ENCODE peak calls at places on chromosomes 7 and 10, in five cellular contexts. E is left ventricle myocardium inferior, Y is IMR-90, R is GM23338, Z is astrocyte. O is an unnamed sample.

GRCh38 chr10:70513848-70514309 is 35.3 kb downstream of the PALD1 start:
- DNase-seq in Z (no peak), Y (no peak), R (peak; percentile 35), E (no peak), O (no peak)

GRCh38 chr7:135601182-135601581 is 43.5 kb downstream of the NUP205 start:
- DNase-seq in R (no peak), Z (peak; percentile 58), E (no peak), Y (peak; percentile 67), O (no peak)

GRCh38 chr10:17200885-17201164 is 647 bp downstream of the TRDMT1 start:
- DNase-seq in Z (peak; percentile 43), Y (peak; percentile 49), E (peak; percentile 18), R (peak; percentile 38), O (no peak)

GRCh38 chr10:45514283-45515270 is 140.6 kb downstream of the ALOX5 start:
- DNase-seq in R (peak; percentile 55), Z (peak; percentile 31), E (no peak), Y (peak; percentile 43), O (no peak)

GRCh38 chr10:6037422-6037821 is 24.7 kb downstream of the IL2RA start:
- DNase-seq in Z (no peak), E (no peak), Y (no peak), R (no peak), O (no peak)

GRCh38 chr10:117955171-117955570 is 91.6 kb downstream of the RAB11FIP2 start:
- DNase-seq in R (no peak), Z (peak; percentile 4), Y (no peak), E (no peak), O (no peak)

GRCh38 chr10:57786331-57786730 is 481.4 kb downstream of the IPMK start:
- DNase-seq in R (no peak), Z (no peak), Y (no peak), E (no peak), O (no peak)

GRCh38 chr7:97851725-97852124 is 20.5 kb downstream of the ASNS start:
- DNase-seq in R (no peak), Z (no peak), Y (peak; percentile 67), E (peak; percentile 21), O (no peak)

GRCh38 chr7:43298617-43299016 is 186.2 kb downstream of the HECW1 start:
- DNase-seq in E (no peak), Z (no peak), R (no peak), Y (no peak), O (no peak)

GRCh38 chr7:43296306-43296705 is 183.9 kb downstream of the HECW1 start:
- DNase-seq in R (peak; percentile 35), Z (no peak), Y (peak; percentile 53), E (no peak), O (no peak)

GRCh38 chr7:43292384-43292783 is 179.9 kb downstream of the HECW1 start:
- DNase-seq in E (no peak), Z (no peak), R (no peak), Y (no peak), O (no peak)

GRCh38 chr7:43294080-43294630 is 181.7 kb downstream of the HECW1 start:
- DNase-seq in R (peak; percentile 33), Y (peak; percentile 78), Z (peak; percentile 82), E (no peak), O (peak; percentile 64)

GRCh38 chr7:43295429-43295828 is 183.0 kb downstream of the HECW1 start:
- DNase-seq in Y (no peak), E (no peak), Z (no peak), R (peak; percentile 55), O (no peak)
- H3K4me3 ChIP-seq in Y (no peak overlapping the region), E (no peak overlapping the region), Z (no peak overlapping the region), R (no peak overlapping the region), O (no peak overlapping the region)

GRCh38 chr7:94001396-94001795 is 2.8 kb downstream of the BET1 start:
- DNase-seq in R (no peak), E (no peak), Z (peak; percentile 72), Y (peak; percentile 48), O (no peak)
- H3K4me3 ChIP-seq in R (no peak overlapping the region), E (no peak overlapping the region), Z (no peak overlapping the region), Y (no peak overlapping the region), O (no peak overlapping the region)

GRCh38 chr7:44881066-44881600 is 4.2 kb downstream of the PURB start:
- DNase-seq in E (no peak), Y (no peak), Z (no peak), R (no peak), O (no peak)

GRCh38 chr7:44881610-44882009 is 3.7 kb downstream of the PURB start:
- DNase-seq in Y (peak; percentile 88), R (no peak), Z (peak; percentile 90), E (no peak), O (no peak)

GRCh38 chr7:44883961-44884360 is 1.4 kb downstream of the PURB start:
- DNase-seq in E (no peak), Y (no peak), R (no peak), Z (no peak), O (no peak)

GRCh38 chr7:44882899-44883298 is 2.4 kb downstream of the PURB start:
- DNase-seq in R (no peak), E (no peak), Z (peak; percentile 21), Y (peak; percentile 26), O (no peak)

DNA sequence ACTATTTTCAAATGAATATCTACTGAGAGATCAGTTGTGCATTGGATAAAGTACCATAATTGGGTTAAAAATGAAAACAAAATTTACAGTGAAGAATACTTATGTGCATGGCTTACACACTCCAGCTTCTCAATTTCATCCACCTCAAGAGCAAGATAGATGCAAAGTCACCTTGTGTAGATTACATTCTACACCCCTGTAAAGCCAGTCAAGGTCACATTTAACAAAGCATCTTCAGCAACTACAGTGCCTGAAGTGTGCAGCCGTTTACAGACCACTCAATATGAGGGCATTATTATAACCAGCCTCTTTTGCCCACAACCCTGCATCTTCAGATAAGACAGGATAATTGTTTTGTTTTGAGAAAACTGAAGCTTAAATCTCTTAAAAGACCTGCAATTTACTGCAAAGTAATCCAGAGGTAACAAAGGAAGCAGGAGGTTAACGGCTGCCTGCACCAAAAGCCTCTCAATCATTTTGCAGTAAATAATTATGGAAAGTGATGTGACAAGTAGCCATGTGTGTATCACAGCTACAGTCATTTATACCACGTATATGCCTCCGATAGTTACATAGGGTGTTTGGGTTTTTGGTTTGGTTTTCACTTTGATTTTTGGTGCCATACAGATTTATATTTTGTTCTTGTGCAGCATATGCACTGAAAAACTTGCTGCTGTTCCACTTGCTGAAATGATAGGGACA is 4.9 kb downstream of the PURB start:
- DNase-seq in E (no peak), R (no peak), Y (no peak), Z (no peak), O (no peak)
- H3K4me3 ChIP-seq in E (peak overlapping the region; percentile 94), R (peak overlapping the region; percentile 98), Y (peak overlapping the region; percentile 61), Z (peak overlapping the region; percentile 78), O (no peak overlapping the region)

GRCh38 chr7:17302575-17303142 is 4.2 kb downstream of the AHR start:
- DNase-seq in Z (no peak), R (peak; percentile 21), E (no peak), Y (peak; percentile 18), O (no peak)
- H3K4me3 ChIP-seq in Z (no peak overlapping the region), R (no peak overlapping the region), E (peak overlapping the region; percentile 93), Y (no peak overlapping the region), O (no peak overlapping the region)